ENCODE peak calls at places on chromosome 6, in eight cellular contexts. U is dorsolateral prefrontal cortex; L is iPS DF 6.9; N is activated T-cell treated with anti-CD3 and anti-CD28 coated beads, Interleukin-2, amount 50 U/mL, for 72 hours; K is Right ventricle myocardium inferior; E is left lung; B is CD4-positive, CD25-positive, alpha-beta regulatory T cell; C is NCI-H460. I is an unnamed sample.
A peak's percentile ranks its signal among the peaks of the same experiment; 100 is the strongest.

GRCh38 chr6:78984225-78984950 is 93.7 kb downstream of the PHIP start:
- DNase-seq in K (no peak), B (no peak), U (no peak), C (no peak), N (no peak), L (no peak), E (no peak), I (no peak)

GRCh38 chr6:15313367-15313766 is 67.5 kb downstream of the JARID2 start:
- DNase-seq in U (peak; percentile 72), K (no peak), E (peak; percentile 45), B (no peak), N (no peak), L (no peak), C (no peak), I (no peak)

GRCh38 chr6:108687921-108688320 is 127.2 kb downstream of the FOXO3 start:
- DNase-seq in U (no peak), K (no peak), N (no peak), C (no peak), L (no peak), B (no peak), E (no peak), I (no peak)

GRCh38 chr6:99016355-99016754 is 68.6 kb upstream of the FBXL4 start:
- DNase-seq in E (no peak), K (no peak), B (no peak), N (no peak), L (no peak), U (no peak), C (no peak), I (no peak)

GRCh38 chr6:157366648-157367047 is 14.3 kb upstream of the ZDHHC14 start:
- DNase-seq in C (no peak), L (no peak), B (no peak), E (no peak), U (no peak), N (no peak), K (no peak), I (no peak)

GRCh38 chr6:143164565-143165105 is 103.9 kb downstream of the AIG1 start:
- DNase-seq in B (no peak), C (no peak), L (no peak), E (no peak), U (no peak), K (no peak), N (no peak), I (no peak)

GRCh38 chr6:160919713-160920112 is 71.9 kb upstream of the MAP3K4 start:
- DNase-seq in E (no peak), L (no peak), C (no peak), N (no peak), B (no peak), K (no peak), U (no peak), I (no peak)

GRCh38 chr6:37940074-37940847 is 120.7 kb downstream of the ZFAND3 start:
- DNase-seq in C (no peak), N (no peak), E (no peak), K (no peak), U (no peak), B (no peak), L (no peak), I (no peak)

GRCh38 chr6:56440551-56440981 is 193.2 kb upstream of the COL21A1 start:
- DNase-seq in C (no peak), N (no peak), K (no peak), E (no peak), B (no peak), U (no peak), L (no peak), I (no peak)

GRCh38 chr6:163414367-163415175 is at the start of gene QKI:
- DNase-seq in E (peak; percentile 92), K (peak; percentile 93), U (peak; percentile 78), B (peak; percentile 77), N (peak; percentile 82), C (peak; percentile 63), L (no peak), I (peak; percentile 76)

GRCh38 chr6:10518461-10519216 is 2.5 kb upstream of the GCNT2 start:
- DNase-seq in K (no peak), N (no peak), C (no peak), B (no peak), U (no peak), E (no peak), L (no peak), I (no peak)

GRCh38 chr6:156976144-156977088 is 199.2 kb downstream of the ARID1B start:
- DNase-seq in K (no peak), L (no peak), B (no peak), E (no peak), U (no peak), N (peak; percentile 19), C (no peak), I (no peak)

GRCh38 chr6:157840776-157841175 is 17.7 kb downstream of the SNX9 start:
- DNase-seq in U (no peak), K (no peak), B (no peak), N (no peak), E (no peak), L (no peak), C (no peak), I (no peak)

GRCh38 chr6:115947964-115948541 is 112.6 kb downstream of the FRK start:
- DNase-seq in B (no peak), K (no peak), N (no peak), C (no peak), L (no peak), E (no peak), U (no peak), I (no peak)

GRCh38 chr6:16227048-16227562 is 11.3 kb upstream of the GMPR start:
- DNase-seq in C (no peak), K (no peak), N (no peak), U (no peak), L (no peak), B (no peak), E (no peak), I (no peak)

GRCh38 chr6:167827062-167827587 is 414 bp downstream of the AFDN start:
- DNase-seq in L (no peak), C (no peak), U (no peak), N (peak; percentile 38), E (no peak), K (no peak), B (no peak), I (no peak)

GRCh38 chr6:91626935-91627334 is 1040.1 kb upstream of the MAP3K7 start:
- DNase-seq in B (no peak), E (no peak), U (no peak), N (no peak), L (no peak), C (no peak), K (no peak), I (no peak)

GRCh38 chr6:139124887-139125672 is 9.8 kb upstream of the HECA start:
- DNase-seq in L (peak; percentile 33), B (peak; percentile 54), E (peak; percentile 67), K (peak; percentile 68), N (peak; percentile 84), C (peak; percentile 36), U (no peak), I (peak; percentile 45)

I was measured in GM06990.